ENCODE peak calls at places on chromosomes 12 and 14, in seven cellular contexts. One of them, this sample, is unnamed.

GRCh38 chr14:99609245-99610117 is 5.5 kb upstream of the CCDC85C start:
- DNase-seq in endothelial cell of umbilical vein: no peak
- DNase-seq in GM12878: no peak
- DNase-seq in esophagus muscularis mucosa: no peak
- DNase-seq in Peyer's patch: no peak
- DNase-seq in body of pancreas: peak; percentile 55
- DNase-seq in heart left ventricle: no peak
- DNase-seq in this sample: peak; percentile 32

GRCh38 chr14:72714094-72714493 is 179.8 kb downstream of the DPF3 start:
- DNase-seq in heart left ventricle: no peak
- DNase-seq in body of pancreas: no peak
- DNase-seq in GM12878: peak; percentile 31
- DNase-seq in endothelial cell of umbilical vein: no peak
- DNase-seq in Peyer's patch: peak; percentile 80
- DNase-seq in esophagus muscularis mucosa: no peak
- DNase-seq in this sample: peak; percentile 24

GRCh38 chr14:56224691-56225681 is 106.8 kb downstream of the PELI2 start:
- DNase-seq in GM12878: no peak
- DNase-seq in heart left ventricle: no peak
- DNase-seq in esophagus muscularis mucosa: peak; percentile 84
- DNase-seq in body of pancreas: peak; percentile 58
- DNase-seq in Peyer's patch: no peak
- DNase-seq in endothelial cell of umbilical vein: no peak
- DNase-seq in this sample: peak; percentile 76

GRCh38 chr14:86305058-86305457 is 775.1 kb downstream of the FLRT2 start:
- DNase-seq in Peyer's patch: no peak
- DNase-seq in endothelial cell of umbilical vein: no peak
- DNase-seq in esophagus muscularis mucosa: no peak
- DNase-seq in heart left ventricle: no peak
- DNase-seq in body of pancreas: no peak
- DNase-seq in GM12878: no peak
- DNase-seq in this sample: no peak

GRCh38 chr12:131827961-131828534 is at the start of gene MMP17:
- DNase-seq in endothelial cell of umbilical vein: peak; percentile 41
- DNase-seq in body of pancreas: no peak
- DNase-seq in esophagus muscularis mucosa: no peak
- DNase-seq in heart left ventricle: peak; percentile 44
- DNase-seq in GM12878: no peak
- DNase-seq in Peyer's patch: peak; percentile 58
- DNase-seq in this sample: peak; percentile 33

GRCh38 chr12:47547077-47547476 is 158.8 kb downstream of the RPAP3 start:
- DNase-seq in Peyer's patch: no peak
- DNase-seq in GM12878: no peak
- DNase-seq in esophagus muscularis mucosa: peak; percentile 47
- DNase-seq in body of pancreas: no peak
- DNase-seq in endothelial cell of umbilical vein: peak; percentile 69
- DNase-seq in heart left ventricle: no peak
- DNase-seq in this sample: no peak

GRCh38 chr14:104470588-104470987 is 109.0 kb upstream of the C14orf180 start:
- DNase-seq in GM12878: no peak
- DNase-seq in esophagus muscularis mucosa: peak; percentile 79
- DNase-seq in body of pancreas: no peak
- DNase-seq in Peyer's patch: no peak
- DNase-seq in heart left ventricle: no peak
- DNase-seq in endothelial cell of umbilical vein: no peak
- DNase-seq in this sample: no peak

GRCh38 chr12:68746572-68747180 is 700 bp downstream of the SLC35E3 start:
- DNase-seq in endothelial cell of umbilical vein: peak; percentile 73
- DNase-seq in GM12878: peak; percentile 13
- DNase-seq in body of pancreas: peak; percentile 48
- DNase-seq in heart left ventricle: peak; percentile 50
- DNase-seq in esophagus muscularis mucosa: peak; percentile 92
- DNase-seq in Peyer's patch: peak; percentile 45
- DNase-seq in this sample: peak; percentile 70

GRCh38 chr12:120468846-120469449 is 600 bp downstream of the SRSF9 start:
- DNase-seq in Peyer's patch: peak; percentile 56
- DNase-seq in heart left ventricle: no peak
- DNase-seq in GM12878: no peak
- DNase-seq in endothelial cell of umbilical vein: peak; percentile 47
- DNase-seq in body of pancreas: peak; percentile 28
- DNase-seq in esophagus muscularis mucosa: no peak
- DNase-seq in this sample: peak; percentile 36

GRCh38 chr12:51240971-51241370 is 2.3 kb downstream of the DAZAP2 start:
- DNase-seq in heart left ventricle: no peak
- DNase-seq in endothelial cell of umbilical vein: no peak
- DNase-seq in body of pancreas: peak; percentile 37
- DNase-seq in esophagus muscularis mucosa: no peak
- DNase-seq in Peyer's patch: no peak
- DNase-seq in GM12878: no peak
- DNase-seq in this sample: no peak

DNA sequence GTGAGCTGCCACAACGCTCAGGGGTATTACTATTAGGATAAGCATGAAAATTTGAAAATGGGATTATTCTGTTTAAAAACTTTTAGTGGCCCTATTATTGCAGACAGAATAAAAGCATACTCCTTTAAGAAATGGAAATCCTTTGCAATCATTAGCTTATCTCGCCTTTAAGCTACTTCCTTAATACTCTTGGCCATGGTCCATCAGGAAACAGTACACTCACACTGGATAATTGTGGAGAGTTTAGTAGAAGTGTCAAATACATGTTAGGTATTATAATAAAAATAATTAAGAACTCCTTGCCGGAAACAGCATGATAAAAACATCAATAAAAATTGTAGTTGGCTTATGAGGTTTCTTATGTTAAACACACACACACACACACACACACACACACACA is 100.4 kb upstream of the PPFIA2 start:
- DNase-seq in Peyer's patch: no peak
- DNase-seq in endothelial cell of umbilical vein: peak; percentile 84
- DNase-seq in esophagus muscularis mucosa: no peak
- DNase-seq in body of pancreas: no peak
- DNase-seq in GM12878: no peak
- DNase-seq in heart left ventricle: no peak
- DNase-seq in this sample: no peak
- TF ChIP-seq POLR2A in Peyer's patch: no peak
- TF ChIP-seq POLR2A in endothelial cell of umbilical vein: peak; percentile 17
- TF ChIP-seq POLR2A in esophagus muscularis mucosa: no peak
- TF ChIP-seq POLR2A in body of pancreas: no peak
- TF ChIP-seq POLR2A in GM12878: no peak
- TF ChIP-seq POLR2A in heart left ventricle: no peak
- TF ChIP-seq POLR2A in this sample: no peak

DNA sequence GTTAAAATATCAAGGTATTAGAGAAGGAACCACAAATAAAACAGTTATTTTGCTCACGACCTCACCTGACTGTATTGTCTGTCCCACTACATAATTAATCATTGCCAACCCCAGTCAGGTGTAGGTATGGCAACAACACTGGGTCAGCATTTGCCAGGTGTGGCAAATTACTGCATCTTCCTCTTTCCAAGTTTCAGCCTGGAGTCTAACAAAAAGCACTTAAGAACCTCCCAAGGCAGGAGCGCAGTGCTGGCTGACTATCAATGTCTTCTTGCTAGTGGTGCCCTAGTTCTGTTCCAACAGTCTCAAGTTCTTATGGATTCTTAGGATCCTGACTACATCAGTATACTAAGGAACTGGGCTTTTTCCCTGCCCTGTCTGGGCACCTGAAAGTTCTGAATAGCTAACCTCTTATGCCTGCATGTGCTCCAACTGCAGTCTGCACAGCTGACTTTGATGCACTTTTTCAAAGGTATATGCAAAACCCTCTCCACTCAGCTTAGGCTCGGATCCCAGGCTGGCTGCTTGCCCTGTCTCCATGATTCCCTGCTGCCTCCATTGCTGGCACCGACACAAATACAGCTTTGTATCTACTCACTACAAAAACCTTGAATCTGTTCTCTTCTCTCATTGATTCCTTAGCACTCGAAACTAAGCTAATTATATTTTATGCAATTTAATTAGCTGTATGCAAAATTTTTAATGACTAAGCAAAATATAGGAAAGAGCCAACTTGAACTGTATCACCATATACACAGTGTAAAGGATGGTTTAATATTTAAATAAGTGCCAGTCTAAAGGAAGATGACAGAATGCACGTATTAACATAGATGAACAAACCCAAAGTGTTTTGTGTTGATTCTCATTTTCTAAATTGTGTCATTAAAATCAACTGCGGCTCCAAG is 113.2 kb downstream of the PRKD1 start:
- DNase-seq in esophagus muscularis mucosa: no peak
- DNase-seq in heart left ventricle: peak; percentile 57
- DNase-seq in Peyer's patch: no peak
- DNase-seq in endothelial cell of umbilical vein: no peak
- DNase-seq in GM12878: no peak
- DNase-seq in body of pancreas: peak; percentile 83
- DNase-seq in this sample: peak; percentile 10
- H3K27me3 ChIP-seq in esophagus muscularis mucosa: no peaks in the 10 kb centered on the region
- H3K27me3 ChIP-seq in heart left ventricle: no peaks in the 10 kb centered on the region
- H3K27me3 ChIP-seq in Peyer's patch: no peaks in the 10 kb centered on the region
- H3K27me3 ChIP-seq in endothelial cell of umbilical vein: no peaks in the 10 kb centered on the region
- H3K27me3 ChIP-seq in GM12878: no peaks in the 10 kb centered on the region
- H3K27me3 ChIP-seq in body of pancreas: no peaks in the 10 kb centered on the region
- H3K27me3 ChIP-seq in this sample: no peaks in the 10 kb centered on the region

GRCh38 chr12:124392271-124392990 is 97.5 kb downstream of the RFLNA start:
- DNase-seq in endothelial cell of umbilical vein: peak; percentile 13
- DNase-seq in body of pancreas: no peak
- DNase-seq in GM12878: no peak
- DNase-seq in heart left ventricle: peak; percentile 61
- DNase-seq in Peyer's patch: peak; percentile 22
- DNase-seq in esophagus muscularis mucosa: no peak
- DNase-seq in this sample: peak; percentile 40
- TF ChIP-seq POLR2A in endothelial cell of umbilical vein: no peak
- TF ChIP-seq POLR2A in body of pancreas: no peak
- TF ChIP-seq POLR2A in GM12878: peak; percentile 53
- TF ChIP-seq POLR2A in heart left ventricle: no peak
- TF ChIP-seq POLR2A in Peyer's patch: no peak
- TF ChIP-seq POLR2A in esophagus muscularis mucosa: no peak
- TF ChIP-seq POLR2A in this sample: no peak

DNA sequence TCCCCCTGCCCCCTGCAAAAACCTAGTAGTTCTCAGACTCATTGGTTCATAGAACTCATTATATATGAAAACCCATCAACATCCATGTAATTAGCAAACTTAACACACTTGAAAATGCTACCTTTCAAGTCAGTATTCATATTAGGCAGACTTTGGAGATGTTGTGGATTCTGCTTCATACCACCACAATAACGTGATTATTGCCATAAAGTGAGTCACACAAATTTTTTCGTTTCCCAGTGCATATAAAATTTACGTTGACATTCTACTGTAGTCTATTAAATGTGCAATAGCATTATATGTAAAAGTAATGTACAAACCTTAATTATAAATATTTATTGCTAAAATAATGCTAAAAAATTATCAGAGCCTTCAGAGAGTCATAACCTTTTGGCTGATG is 654.0 kb downstream of the DIO2 start:
- DNase-seq in endothelial cell of umbilical vein: no peak
- DNase-seq in esophagus muscularis mucosa: no peak
- DNase-seq in Peyer's patch: no peak
- DNase-seq in heart left ventricle: no peak
- DNase-seq in body of pancreas: no peak
- DNase-seq in GM12878: no peak
- DNase-seq in this sample: no peak
- H3K27me3 ChIP-seq in endothelial cell of umbilical vein: no peaks in the 10 kb centered on the region
- H3K27me3 ChIP-seq in esophagus muscularis mucosa: no peaks in the 10 kb centered on the region
- H3K27me3 ChIP-seq in Peyer's patch: no peaks in the 10 kb centered on the region
- H3K27me3 ChIP-seq in heart left ventricle: no peaks in the 10 kb centered on the region
- H3K27me3 ChIP-seq in body of pancreas: no peaks in the 10 kb centered on the region
- H3K27me3 ChIP-seq in GM12878: no peaks in the 10 kb centered on the region
- H3K27me3 ChIP-seq in this sample: no peaks in the 10 kb centered on the region

This sample was measured in transverse colon.